ENCODE peak calls at places on chromosomes 11 and 22, in seven cellular contexts. E, L, Z, V, M, N and O are unnamed samples.

GRCh38 chr11:10925149-10925926 is 67.5 kb upstream of the ZBED5 start:
- DNase-seq in V (no peak), L (no peak), Z (no peak), N (peak; percentile 82), M (no peak), E (no peak), O (no peak)

GRCh38 chr11:32105871-32106312 is 15.0 kb downstream of the RCN1 start:
- DNase-seq in M (no peak), V (no peak), Z (no peak), E (no peak), N (no peak), L (no peak), O (no peak)

GRCh38 chr22:19825904-19826618 is 28.6 kb downstream of the GNB1L start:
- DNase-seq in M (no peak), Z (no peak), V (no peak), E (no peak), L (no peak), N (no peak), O (no peak)

GRCh38 chr11:47121056-47121455 is 55.6 kb downstream of the ARFGAP2 start:
- DNase-seq in Z (no peak), M (no peak), N (no peak), L (no peak), V (no peak), E (no peak), O (no peak)

GRCh38 chr11:123235117-123235686 is 40.2 kb upstream of the CLMP start:
- DNase-seq in L (no peak), M (no peak), Z (no peak), V (peak; percentile 9), E (no peak), N (peak; percentile 50), O (no peak)

GRCh38 chr11:96013459-96014213 is 89.7 kb upstream of the MTMR2 start:
- DNase-seq in N (no peak), E (no peak), V (no peak), M (no peak), Z (no peak), L (no peak), O (no peak)

GRCh38 chr11:75492181-75492820 is 33.4 kb downstream of the GDPD5 start:
- DNase-seq in N (peak; percentile 51), L (peak; percentile 18), E (no peak), V (no peak), Z (peak; percentile 45), M (peak; percentile 20), O (no peak)

GRCh38 chr11:1458340-1459218 is 28.0 kb downstream of the MOB2 start:
- DNase-seq in Z (no peak), V (no peak), E (no peak), N (peak; percentile 4), M (peak; percentile 2), L (peak; percentile 4), O (no peak)

GRCh38 chr11:123235687-123236261 is 40.7 kb upstream of the CLMP start:
- DNase-seq in V (no peak), E (no peak), N (no peak), Z (no peak), L (peak; percentile 27), M (peak; percentile 74), O (no peak)

GRCh38 chr11:75673977-75674582 is 5.2 kb upstream of the MAP6 start:
- DNase-seq in V (peak; percentile 15), Z (peak; percentile 62), N (peak; percentile 40), M (peak; percentile 56), L (peak; percentile 61), E (no peak), O (no peak)

GRCh38 chr11:63491614-63492372 is 826 bp upstream of the PLAAT5 start:
- DNase-seq in Z (no peak), E (no peak), L (peak; percentile 84), V (peak; percentile 92), M (peak; percentile 46), N (no peak), O (no peak)

GRCh38 chr22:39266398-39267030 is 21.7 kb upstream of the PDGFB start:
- DNase-seq in V (peak; percentile 76), E (no peak), N (no peak), Z (no peak), L (peak; percentile 33), M (peak; percentile 64), O (no peak)

GRCh38 chr22:17266261-17266971 is 47.2 kb upstream of the ADA2 start:
- DNase-seq in N (no peak), Z (no peak), M (no peak), E (no peak), V (no peak), L (no peak), O (no peak)

GRCh38 chr22:46741974-46742519 is 4.0 kb upstream of the CERK start:
- DNase-seq in L (no peak), V (no peak), N (no peak), Z (no peak), E (no peak), M (no peak), O (no peak)

DNA sequence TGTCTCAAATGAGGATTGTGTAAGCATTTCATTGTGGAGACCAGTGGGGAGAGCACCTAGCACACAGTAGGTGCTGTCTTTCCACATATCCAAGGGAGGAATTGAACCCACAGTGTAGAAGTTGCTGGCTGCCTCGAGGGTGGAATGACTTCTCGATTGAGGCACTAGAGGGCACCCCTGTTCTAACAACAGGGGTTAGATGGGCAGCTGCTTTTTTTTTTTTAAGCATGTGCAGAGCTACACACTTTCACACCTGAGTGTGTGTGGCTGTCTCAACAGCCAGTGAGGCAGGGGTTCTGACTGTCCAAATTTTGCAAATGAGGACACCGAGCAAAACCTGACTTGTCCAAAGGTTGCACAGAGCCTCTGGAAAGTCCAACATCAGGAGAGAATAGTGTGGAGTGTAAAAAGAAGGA is 118.2 kb upstream of the CRYBB3 start:
- DNase-seq in E (no peak), Z (peak; percentile 14), M (peak; percentile 4), L (no peak), V (peak; percentile 56), N (peak; percentile 33), O (no peak)
- TF ChIP-seq CTCF in E (peak; percentile 56), Z (peak; percentile 61), M (peak; percentile 24), L (peak; percentile 36), V (peak; percentile 91), N (peak; percentile 69), O (peak; percentile 69)

GRCh38 chr22:24948356-24949202 is 2.1 kb upstream of the LHFPL7 start:
- DNase-seq in M (no peak), N (no peak), V (no peak), L (no peak), Z (no peak), E (no peak), O (no peak)
- TF ChIP-seq CTCF in M (no peak), N (no peak), V (no peak), L (no peak), Z (no peak), E (no peak), O (no peak)

DNA sequence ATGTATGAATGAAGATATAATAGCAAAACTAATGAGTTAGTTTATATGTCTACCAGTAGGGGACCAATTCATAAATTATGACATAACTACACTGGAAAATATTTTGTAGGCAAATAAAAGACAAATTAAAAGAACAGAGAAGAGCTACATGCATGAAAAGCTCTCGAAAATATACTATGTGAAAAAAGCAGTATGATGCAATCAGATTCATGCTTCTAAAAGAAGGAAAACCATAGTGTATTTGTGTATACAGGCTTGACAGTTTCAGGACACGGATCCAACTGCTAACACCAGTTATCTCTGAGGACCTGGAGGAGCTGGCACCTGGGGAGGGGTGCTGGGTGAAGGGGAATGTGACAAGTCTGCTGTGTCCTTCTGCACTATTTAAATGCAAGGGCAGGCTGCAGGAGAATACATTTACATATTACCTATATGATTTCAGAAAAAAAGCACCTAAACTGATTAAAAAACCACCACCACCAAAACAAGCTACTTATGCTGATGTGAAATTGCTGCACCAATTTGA is 6.8 kb downstream of the SMCO4 start:
- DNase-seq in E (no peak), M (no peak), N (no peak), L (no peak), Z (no peak), V (no peak), O (no peak)
- TF ChIP-seq CTCF in E (no peak), M (no peak), N (no peak), L (no peak), Z (no peak), V (no peak), O (peak; percentile 33)

DNA sequence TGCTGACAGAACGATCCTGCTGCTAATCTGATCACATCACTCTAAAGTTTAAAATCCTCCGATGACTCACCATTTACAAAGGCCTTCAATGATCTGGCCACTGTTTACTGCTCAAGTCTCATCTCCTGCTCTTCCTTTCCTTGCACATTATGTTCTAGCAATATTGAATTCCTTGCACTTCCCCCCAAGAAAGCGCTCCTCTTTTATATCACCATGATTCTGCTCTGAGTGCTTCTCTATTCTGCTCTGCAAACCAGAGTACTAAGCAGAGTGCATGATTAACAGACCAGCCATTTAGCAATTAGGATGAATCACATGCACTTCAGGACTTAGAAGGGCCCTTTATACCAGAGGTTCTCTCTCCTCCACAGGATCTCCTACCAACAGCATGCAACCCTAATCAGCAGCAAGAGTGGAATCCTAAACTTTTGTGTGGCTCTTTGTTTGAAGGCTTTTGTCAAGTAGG is 1122.8 kb upstream of the CCDC90B start:
- DNase-seq in N (no peak), L (peak; percentile 73), V (no peak), E (no peak), M (no peak), Z (peak; percentile 0), O (no peak)
- TF ChIP-seq CTCF in N (no peak), L (no peak), V (no peak), E (no peak), M (no peak), Z (no peak), O (no peak)

GRCh38 chr11:44178381-44178780 is 82.9 kb downstream of the EXT2 start:
- DNase-seq in L (peak; percentile 49), Z (no peak), V (no peak), M (peak; percentile 61), E (no peak), N (no peak), O (no peak)
- TF ChIP-seq CTCF in L (peak; percentile 11), Z (no peak), V (no peak), M (peak; percentile 40), E (no peak), N (no peak), O (no peak)

DNA sequence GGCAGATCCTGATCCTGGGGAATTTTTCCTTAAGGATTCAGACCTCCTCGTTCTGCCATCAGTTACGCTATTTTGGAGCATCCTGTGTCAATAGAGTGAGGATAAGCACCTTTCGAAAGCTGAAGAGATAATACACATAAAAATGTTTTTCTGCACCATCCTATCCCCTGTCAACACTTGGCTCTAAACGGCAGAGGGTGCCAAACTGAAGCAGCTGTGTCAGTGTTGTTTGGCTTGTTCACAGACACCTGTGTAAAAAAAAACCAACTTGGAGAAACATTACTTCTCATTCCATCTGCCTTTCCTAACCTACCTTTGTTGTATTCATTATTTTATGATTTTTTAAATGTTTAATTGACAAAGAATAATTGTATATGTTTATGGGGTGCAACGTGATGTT is 417.0 kb upstream of the DDI1 start:
- DNase-seq in Z (peak; percentile 18), V (no peak), N (peak; percentile 62), E (no peak), L (no peak), M (no peak), O (no peak)
- TF ChIP-seq CTCF in Z (peak; percentile 52), V (no peak), N (peak; percentile 65), E (peak; percentile 67), L (peak; percentile 24), M (no peak), O (peak; percentile 33)